ENCODE peak calls at places on chromosomes 16 and 17, in four cellular contexts. L is nucleus accumbens, M is hepatocyte, B is tibial artery. U is an unnamed sample.

GRCh38 chr17:19386974-19387920 is at the start of gene MFAP4:
- DNase-seq in L (peak; percentile 25), M (peak; percentile 90), B (peak; percentile 92), U (no peak)

GRCh38 chr16:84603115-84603816 is 14.6 kb downstream of the COTL1 start:
- DNase-seq in L (peak; percentile 32), M (peak; percentile 61), B (peak; percentile 95), U (peak; percentile 13)

GRCh38 chr16:21033707-21034106 is 116.9 kb downstream of the DNAH3 start:
- DNase-seq in L (no peak), M (no peak), B (no peak), U (no peak)

GRCh38 chr16:28040039-28040438 is 23.5 kb downstream of the GSG1L start:
- DNase-seq in L (no peak), M (no peak), B (no peak), U (no peak)

GRCh38 chr17:41785091-41785875 is 1.2 kb downstream of the JUP start:
- DNase-seq in L (no peak), M (peak; percentile 88), B (no peak), U (no peak)

GRCh38 chr16:84976644-84977400 is 34.5 kb downstream of the ZDHHC7 start:
- DNase-seq in L (no peak), M (peak; percentile 25), B (peak; percentile 80), U (peak; percentile 33)

GRCh38 chr16:50400312-50400966 is 31.7 kb upstream of the BRD7 start:
- DNase-seq in L (no peak), M (no peak), B (no peak), U (no peak)

GRCh38 chr17:73719588-73720071 is 75.4 kb upstream of the SDK2 start:
- DNase-seq in L (peak; percentile 79), M (peak; percentile 66), B (no peak), U (peak; percentile 88)

GRCh38 chr17:66952031-66952524 is 12.4 kb upstream of the CACNG4 start:
- DNase-seq in L (no peak), M (peak; percentile 90), B (no peak), U (no peak)

GRCh38 chr17:79220201-79220714 is 145.6 kb downstream of the ENGASE start:
- DNase-seq in L (no peak), M (no peak), B (no peak), U (no peak)

GRCh38 chr17:13415877-13416416 is 185.8 kb downstream of the HS3ST3A1 start:
- DNase-seq in L (no peak), M (peak; percentile 86), B (no peak), U (no peak)

GRCh38 chr16:76729525-76729924 is 452.3 kb downstream of the CNTNAP4 start:
- DNase-seq in L (no peak), M (peak; percentile 63), B (no peak), U (no peak)

GRCh38 chr16:68645494-68646388 is 631 bp downstream of the CDH3 start:
- DNase-seq in L (no peak), M (peak; percentile 70), B (no peak), U (no peak)

GRCh38 chr17:1561420-1562177 is 993 bp downstream of the PITPNA start:
- DNase-seq in L (no peak), M (peak; percentile 73), B (no peak), U (no peak)

GRCh38 chr17:57862410-57862989 is 12.7 kb upstream of the MRPS23 start:
- DNase-seq in L (no peak), M (no peak), B (no peak), U (no peak)

GRCh38 chr17:4785311-4786110 is 653 bp downstream of the VMO1 start:
- DNase-seq in L (no peak), M (no peak), B (no peak), U (no peak)

GRCh38 chr17:82613283-82614094 is 34.8 kb downstream of the WDR45B start:
- DNase-seq in L (no peak), M (no peak), B (no peak), U (no peak)

GRCh38 chr16:30053376-30054015 is 12.1 kb upstream of the ALDOA start:
- DNase-seq in L (no peak), M (no peak), B (no peak), U (no peak)

GRCh38 chr17:43998552-43998951 is 5.9 kb upstream of the NAGS start:
- DNase-seq in L (no peak), M (no peak), B (no peak), U (no peak)

GRCh38 chr16:70804153-70804728 is 3.3 kb upstream of the VAC14 start:
- DNase-seq in L (no peak), M (no peak), B (no peak), U (no peak)

GRCh38 chr16:86886651-86887050 is 308.3 kb downstream of the FOXL1 start:
- DNase-seq in L (no peak), M (peak; percentile 30), B (no peak), U (no peak)